ENCODE peak calls at places on chromosome 12, in eight cellular contexts. Y, G, Q, B, V, W, C and H are unnamed samples.

GRCh38 chr12:668092-668481 is 4.8 kb upstream of the NINJ2 start:
- DNase-seq in V (no peak), Y (no peak), B (no peak), C (no peak), G (no peak), Q (no peak), W (no peak), H (no peak)

GRCh38 chr12:75208851-75209781 is 523 bp downstream of the KCNC2 start:
- DNase-seq in W (no peak), C (no peak), Y (no peak), V (peak; percentile 68), Q (peak; percentile 25), B (no peak), G (peak; percentile 43), H (peak; percentile 38)

GRCh38 chr12:32307352-32307751 is 92.0 kb upstream of the FGD4 start:
- DNase-seq in C (no peak), V (no peak), B (no peak), W (no peak), G (no peak), Y (no peak), Q (no peak), H (no peak)

GRCh38 chr12:4911316-4911994 is 1.8 kb downstream of the KCNA1 start:
- DNase-seq in W (no peak), V (peak; percentile 73), G (peak; percentile 59), B (no peak), C (no peak), Q (no peak), Y (no peak), H (no peak)

GRCh38 chr12:132477009-132477702 is 12.8 kb upstream of the FBRSL1 start:
- DNase-seq in G (peak; percentile 58), B (no peak), C (no peak), Y (no peak), V (peak; percentile 70), Q (no peak), W (no peak), H (no peak)

GRCh38 chr12:87491089-87491488 is 538.1 kb downstream of the C12orf50 start:
- DNase-seq in W (no peak), G (no peak), V (no peak), B (no peak), C (no peak), Q (no peak), Y (no peak), H (no peak)

GRCh38 chr12:47781479-47782371 is 8.7 kb downstream of the SLC48A1 start:
- DNase-seq in V (peak; percentile 54), Y (no peak), B (peak; percentile 68), G (peak; percentile 55), Q (no peak), W (no peak), C (no peak), H (no peak)

GRCh38 chr12:80622271-80622670 is 85.2 kb upstream of the MYF6 start:
- DNase-seq in B (no peak), G (no peak), V (no peak), C (no peak), W (no peak), Q (no peak), Y (no peak), H (no peak)

GRCh38 chr12:52440821-52441319 is 6.7 kb upstream of the KRT75 start:
- DNase-seq in Q (no peak), B (no peak), W (no peak), C (no peak), Y (no peak), G (no peak), V (no peak), H (no peak)
- H3K4me3 ChIP-seq in Q (no peak overlapping the region), B (no peak overlapping the region), W (no peak overlapping the region), C (no peak overlapping the region), Y (no peak overlapping the region), G (no peak overlapping the region), V (no peak overlapping the region), H (no peak overlapping the region)

GRCh38 chr12:104456950-104457745 is 400 bp downstream of the CHST11 start:
- DNase-seq in Y (peak; percentile 60), Q (peak; percentile 90), V (peak; percentile 79), G (peak; percentile 78), W (peak; percentile 66), B (peak; percentile 84), C (peak; percentile 52), H (peak; percentile 54)
- TF ChIP-seq CTCF in Y (peak; percentile 19), Q (no peak), V (peak; percentile 16), G (no peak), W (no peak), B (peak; percentile 29), C (peak; percentile 15), H (peak; percentile 31)

DNA sequence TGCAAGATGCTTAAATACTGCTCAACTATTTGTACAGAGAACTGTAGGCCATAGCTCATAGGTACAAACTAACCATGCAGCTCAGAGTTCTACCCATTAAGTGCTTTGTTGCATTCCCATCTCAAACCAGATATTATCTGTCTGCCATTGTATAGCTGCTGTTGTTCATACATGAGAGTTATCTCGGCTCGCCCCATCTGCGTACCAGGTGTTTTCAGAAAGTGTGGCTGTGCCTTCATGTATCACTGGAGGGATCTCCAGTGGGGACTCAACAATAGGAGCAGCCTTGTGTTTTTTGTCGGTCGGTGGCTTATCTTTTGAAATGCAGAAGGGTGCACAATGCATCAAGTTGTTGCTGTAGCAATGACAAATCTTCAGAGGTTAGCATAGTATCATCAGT is 678.3 kb downstream of the RERGL start:
- DNase-seq in V (no peak), G (no peak), W (no peak), B (no peak), Y (no peak), Q (no peak), C (no peak), H (no peak)
- H3K9me3 ChIP-seq in V (no peaks in the 10 kb centered on the region), G (no peaks in the 10 kb centered on the region), W (no peaks in the 10 kb centered on the region), B (no peaks in the 10 kb centered on the region), Y (no peaks in the 10 kb centered on the region), Q (no peaks in the 10 kb centered on the region), C (no peaks in the 10 kb centered on the region), H (peaks cover 3% of the 10 kb centered on the region)

GRCh38 chr12:120236124-120236398 is 29.5 kb downstream of the PXN start:
- DNase-seq in Y (no peak), C (no peak), G (no peak), Q (no peak), W (no peak), V (no peak), B (no peak), H (no peak)
- H3K4me3 ChIP-seq in Y (no peak overlapping the region), C (no peak overlapping the region), G (no peak overlapping the region), Q (no peak overlapping the region), W (no peak overlapping the region), V (no peak overlapping the region), B (no peak overlapping the region), H (no peak overlapping the region)

GRCh38 chr12:12725086-12725955 is 8.2 kb downstream of the CDKN1B start:
- DNase-seq in C (peak; percentile 83), Q (peak; percentile 96), V (peak; percentile 95), B (peak; percentile 98), G (peak; percentile 91), W (peak; percentile 95), Y (peak; percentile 94), H (peak; percentile 99)
- TF ChIP-seq CTCF in C (no peak), Q (no peak), V (no peak), B (peak; percentile 19), G (no peak), W (no peak), Y (peak; percentile 34), H (no peak)

DNA sequence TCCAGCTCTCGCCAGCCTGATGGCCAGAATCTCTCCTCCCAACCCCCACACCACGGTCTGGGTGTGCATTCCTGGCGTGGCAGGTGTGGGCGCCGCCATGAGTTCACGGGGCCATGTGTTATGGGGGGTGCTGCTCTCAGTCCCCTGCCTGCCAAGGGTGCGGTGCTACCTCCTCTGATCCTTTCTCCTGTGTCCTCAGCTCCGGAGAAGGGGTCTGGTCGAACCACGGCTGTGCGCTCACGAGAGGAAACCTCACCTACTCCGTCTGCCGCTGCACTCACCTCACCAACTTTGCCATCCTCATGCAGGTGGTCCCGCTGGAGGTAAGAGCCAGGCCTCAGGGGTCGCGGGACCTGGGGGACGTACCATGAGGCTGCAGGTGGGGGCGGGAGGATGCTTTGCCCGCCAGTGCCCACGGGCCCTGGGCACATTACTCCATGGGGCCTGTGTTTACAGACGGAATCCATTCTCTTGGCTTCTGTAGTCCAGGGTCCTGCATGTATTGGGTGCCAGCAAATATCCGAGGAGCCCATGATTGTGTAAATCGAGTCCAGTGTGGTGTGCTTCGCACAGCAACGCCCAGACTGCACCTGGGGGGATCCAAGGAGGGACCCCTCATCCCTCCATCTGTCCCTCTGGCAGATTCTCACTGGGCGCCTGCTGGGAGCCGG is 130.8 kb downstream of the ADGRD1 start:
- DNase-seq in C (no peak), B (no peak), Q (peak; percentile 8), G (peak; percentile 29), Y (no peak), W (no peak), V (peak; percentile 57), H (no peak)
- H3K9me3 ChIP-seq in C (no peaks in the 10 kb centered on the region), B (no peaks in the 10 kb centered on the region), Q (no peaks in the 10 kb centered on the region), G (no peaks in the 10 kb centered on the region), Y (no peaks in the 10 kb centered on the region), W (no peaks in the 10 kb centered on the region), V (no peaks in the 10 kb centered on the region), H (no peaks in the 10 kb centered on the region)

GRCh38 chr12:114667669-114668150 is 16.3 kb downstream of the TBX3 start:
- DNase-seq in W (no peak), B (no peak), V (no peak), Q (no peak), G (no peak), Y (no peak), C (no peak), H (no peak)

GRCh38 chr12:114662512-114663177 is 21.3 kb downstream of the TBX3 start:
- DNase-seq in B (peak; percentile 77), W (peak; percentile 84), Y (peak; percentile 87), Q (peak; percentile 90), C (peak; percentile 26), G (peak; percentile 79), V (no peak), H (peak; percentile 73)

GRCh38 chr12:114665411-114666181 is 18.4 kb downstream of the TBX3 start:
- DNase-seq in Y (no peak), Q (peak; percentile 48), C (no peak), W (no peak), B (no peak), G (no peak), V (no peak), H (no peak)

GRCh38 chr12:114666746-114667668 is 17.0 kb downstream of the TBX3 start:
- DNase-seq in Q (no peak), C (no peak), Y (no peak), B (no peak), W (no peak), G (peak; percentile 48), V (no peak), H (no peak)

GRCh38 chr12:114664661-114665320 is 19.2 kb downstream of the TBX3 start:
- DNase-seq in Y (no peak), B (no peak), W (no peak), V (no peak), Q (no peak), C (no peak), G (no peak), H (no peak)
- H3K4me3 ChIP-seq in Y (no peak overlapping the region), B (no peak overlapping the region), W (no peak overlapping the region), V (no peak overlapping the region), Q (no peak overlapping the region), C (no peak overlapping the region), G (no peak overlapping the region), H (no peak overlapping the region)